ENCODE peak calls at places on chromosomes 1 and 21, in four cellular contexts. One of them, this sample, is unnamed.
A peak's percentile ranks its signal among the peaks of the same experiment; 100 is the strongest.

GRCh38 chr21:44965251-44966022 is 25.6 kb downstream of the SLX9 start:
- DNase-seq in NCI-H2171: no peak
- DNase-seq in esophagus squamous epithelium: no peak
- DNase-seq in HT-29: no peak
- DNase-seq in this sample: peak; percentile 68

GRCh38 chr1:50415235-50416149 is 7.8 kb downstream of the DMRTA2 start:
- DNase-seq in NCI-H2171: no peak
- DNase-seq in esophagus squamous epithelium: no peak
- DNase-seq in HT-29: no peak
- DNase-seq in this sample: no peak

GRCh38 chr1:149848340-149848771 is 51.0 kb upstream of the BOLA1 start:
- DNase-seq in NCI-H2171: no peak
- DNase-seq in esophagus squamous epithelium: no peak
- DNase-seq in HT-29: peak; percentile 52
- DNase-seq in this sample: no peak

GRCh38 chr1:164685247-164685646 is 126.3 kb downstream of the PBX1 start:
- DNase-seq in NCI-H2171: no peak
- DNase-seq in esophagus squamous epithelium: no peak
- DNase-seq in HT-29: no peak
- DNase-seq in this sample: no peak

GRCh38 chr1:110591956-110592355 is 14.2 kb downstream of the KCNA2 start:
- DNase-seq in NCI-H2171: no peak
- DNase-seq in esophagus squamous epithelium: no peak
- DNase-seq in HT-29: no peak
- DNase-seq in this sample: no peak

GRCh38 chr1:89483010-89483756 is 41.4 kb upstream of the LRRC8B start:
- DNase-seq in NCI-H2171: peak; percentile 54
- DNase-seq in esophagus squamous epithelium: no peak
- DNase-seq in HT-29: peak; percentile 83
- DNase-seq in this sample: peak; percentile 45

GRCh38 chr1:181107711-181108110 is 19.2 kb downstream of the IER5 start:
- DNase-seq in NCI-H2171: no peak
- DNase-seq in esophagus squamous epithelium: no peak
- DNase-seq in HT-29: no peak
- DNase-seq in this sample: no peak

GRCh38 chr1:68819190-68819829 is 322.4 kb upstream of the DEPDC1 start:
- DNase-seq in NCI-H2171: no peak
- DNase-seq in esophagus squamous epithelium: no peak
- DNase-seq in HT-29: peak; percentile 21
- DNase-seq in this sample: peak; percentile 3

GRCh38 chr21:27954806-27955205 is 987.9 kb upstream of the ADAMTS5 start:
- DNase-seq in NCI-H2171: no peak
- DNase-seq in esophagus squamous epithelium: no peak
- DNase-seq in HT-29: no peak
- DNase-seq in this sample: no peak

GRCh38 chr1:213976665-213977485 is 10.9 kb upstream of the PROX1 start:
- DNase-seq in NCI-H2171: no peak
- DNase-seq in esophagus squamous epithelium: no peak
- DNase-seq in HT-29: peak; percentile 30
- DNase-seq in this sample: no peak

GRCh38 chr1:68409426-68409825 is 40.3 kb downstream of the RPE65 start:
- DNase-seq in NCI-H2171: no peak
- DNase-seq in esophagus squamous epithelium: no peak
- DNase-seq in HT-29: no peak
- DNase-seq in this sample: no peak

GRCh38 chr1:31019401-31019800 is 46.1 kb downstream of the PUM1 start:
- DNase-seq in NCI-H2171: no peak
- DNase-seq in esophagus squamous epithelium: no peak
- DNase-seq in HT-29: no peak
- DNase-seq in this sample: no peak

GRCh38 chr1:194056169-194056568 is 869.8 kb upstream of the B3GALT2 start:
- DNase-seq in NCI-H2171: no peak
- DNase-seq in esophagus squamous epithelium: no peak
- DNase-seq in HT-29: no peak
- DNase-seq in this sample: no peak

GRCh38 chr1:157438236-157439012 is 113.9 kb downstream of the FCRL5 start:
- DNase-seq in NCI-H2171: no peak
- DNase-seq in esophagus squamous epithelium: no peak
- DNase-seq in HT-29: no peak
- DNase-seq in this sample: no peak

GRCh38 chr1:69436151-69436550 is 131.6 kb upstream of the LRRC7 start:
- DNase-seq in NCI-H2171: no peak
- DNase-seq in esophagus squamous epithelium: no peak
- DNase-seq in HT-29: no peak
- DNase-seq in this sample: no peak

GRCh38 chr21:46294647-46295176 is 8.6 kb downstream of the YBEY start:
- DNase-seq in NCI-H2171: no peak
- DNase-seq in esophagus squamous epithelium: no peak
- DNase-seq in HT-29: no peak
- DNase-seq in this sample: peak; percentile 86

GRCh38 chr1:25809283-25809926 is 9.4 kb downstream of the SELENON start:
- DNase-seq in NCI-H2171: no peak
- DNase-seq in esophagus squamous epithelium: no peak
- DNase-seq in HT-29: no peak
- DNase-seq in this sample: no peak

GRCh38 chr1:210711825-210712224 is 383.1 kb downstream of the HHAT start:
- DNase-seq in NCI-H2171: no peak
- DNase-seq in esophagus squamous epithelium: no peak
- DNase-seq in HT-29: peak; percentile 25
- DNase-seq in this sample: no peak

GRCh38 chr1:29323636-29324035 is 87.3 kb downstream of the PTPRU start:
- DNase-seq in NCI-H2171: no peak
- DNase-seq in esophagus squamous epithelium: no peak
- DNase-seq in HT-29: no peak
- DNase-seq in this sample: no peak

GRCh38 chr1:7686301-7686850 is 84.7 kb upstream of the VAMP3 start:
- DNase-seq in NCI-H2171: no peak
- DNase-seq in esophagus squamous epithelium: no peak
- DNase-seq in HT-29: no peak
- DNase-seq in this sample: no peak

GRCh38 chr1:94067196-94067595 is 53.8 kb downstream of the ABCA4 start:
- DNase-seq in NCI-H2171: no peak
- DNase-seq in esophagus squamous epithelium: no peak
- DNase-seq in HT-29: no peak
- DNase-seq in this sample: no peak

GRCh38 chr1:240928265-240928664 is 316.3 kb upstream of the GREM2 start:
- DNase-seq in NCI-H2171: no peak
- DNase-seq in esophagus squamous epithelium: no peak
- DNase-seq in HT-29: no peak
- DNase-seq in this sample: no peak

GRCh38 chr1:18580087-18580486 is 50.6 kb upstream of the PAX7 start:
- DNase-seq in NCI-H2171: no peak
- DNase-seq in esophagus squamous epithelium: no peak
- DNase-seq in HT-29: no peak
- DNase-seq in this sample: no peak

GRCh38 chr1:195238313-195238712 is 1369.9 kb downstream of the KCNT2 start:
- DNase-seq in NCI-H2171: no peak
- DNase-seq in esophagus squamous epithelium: no peak
- DNase-seq in HT-29: no peak
- DNase-seq in this sample: no peak

GRCh38 chr1:198156745-198157240 is at the start of gene NEK7:
- DNase-seq in NCI-H2171: peak; percentile 78
- DNase-seq in esophagus squamous epithelium: peak; percentile 39
- DNase-seq in HT-29: peak; percentile 91
- DNase-seq in this sample: peak; percentile 64

GRCh38 chr1:88946845-88947244 is 45.6 kb downstream of the KYAT3 start:
- DNase-seq in NCI-H2171: no peak
- DNase-seq in esophagus squamous epithelium: no peak
- DNase-seq in HT-29: no peak
- DNase-seq in this sample: no peak